ENCODE peak calls at places on chromosomes 16 and 17, in four cellular contexts. Y, K, W and J are unnamed samples. For H3K9me3 and H3K27me3, the result is how much of the 10 kb centered on the place peaks cover.

GRCh38 chr16:1330260-1330914 is 3.1 kb upstream of the BAIAP3 start:
- DNase-seq in Y (no peak), W (no peak), K (no peak), J (peak)

GRCh38 chr16:17543073-17543472 is 72.3 kb upstream of the XYLT1 start:
- DNase-seq in Y (no peak), W (no peak), K (no peak), J (no peak)

GRCh38 chr17:5788266-5788900 is 204.1 kb upstream of the NLRP1 start:
- DNase-seq in Y (no peak), W (peak), K (no peak), J (no peak)

GRCh38 chr16:635573-636205 is 416 bp downstream of the METTL26 start:
- DNase-seq in K (no peak), Y (no peak), W (no peak), J (no peak)

GRCh38 chr16:1301562-1301961 is 7.9 kb upstream of the UBE2I start:
- DNase-seq in Y (no peak), W (no peak), K (no peak), J (no peak)

GRCh38 chr17:56715613-56716357 is 117.9 kb downstream of the C17orf67 start:
- DNase-seq in W (peak), Y (peak), K (peak), J (peak)

GRCh38 chr16:28563218-28563617 is 9.5 kb downstream of the SGF29 start:
- DNase-seq in W (no peak), Y (no peak), K (no peak), J (no peak)

GRCh38 chr16:56625943-56626654 is 518 bp downstream of the MT1E start:
- DNase-seq in W (peak), Y (peak), K (no peak), J (no peak)

GRCh38 chr16:63850979-63851378 is 1270.9 kb downstream of the CDH11 start:
- DNase-seq in K (no peak), Y (no peak), W (no peak), J (no peak)

GRCh38 chr16:72827907-72828306 is 220.0 kb downstream of the ZFHX3 start:
- DNase-seq in W (no peak), K (no peak), Y (no peak), J (no peak)

GRCh38 chr17:59803377-59803757 is 89.4 kb downstream of the TUBD1 start:
- DNase-seq in K (no peak), W (no peak), Y (no peak), J (no peak)

GRCh38 chr17:75048396-75048933 is 1.4 kb downstream of the KCTD2 start:
- DNase-seq in Y (no peak), W (peak), K (no peak), J (no peak)

GRCh38 chr17:74391771-74392170 is 24.5 kb downstream of the GPR142 start:
- DNase-seq in Y (no peak), K (no peak), W (no peak), J (no peak)

GRCh38 chr16:82769845-82770244 is 143.1 kb downstream of the CDH13 start:
- DNase-seq in K (no peak), W (no peak), Y (no peak), J (no peak)

GRCh38 chr17:28716740-28717577 is 709 bp downstream of the RAB34 start:
- DNase-seq in Y (peak), W (peak), K (no peak), J (no peak)

GRCh38 chr17:75688209-75688771 is 21.2 kb downstream of the SAP30BP start:
- DNase-seq in W (peak), Y (no peak), K (no peak), J (no peak)

GRCh38 chr16:14454391-14454790 is 175.7 kb downstream of the PARN start:
- DNase-seq in Y (no peak), W (peak), K (no peak), J (no peak)

GRCh38 chr16:13390093-13390985 is 488.9 kb downstream of the SHISA9 start:
- DNase-seq in K (no peak), W (no peak), Y (peak), J (no peak)

GRCh38 chr17:39650121-39650579 is 13.2 kb downstream of the STARD3 start:
- DNase-seq in W (peak), Y (no peak), K (no peak), J (no peak)

GRCh38 chr17:7178973-7179316 is 225 bp downstream of the ASGR1 start:
- DNase-seq in Y (no peak), W (no peak), K (no peak), J (no peak)

GRCh38 chr17:32746698-32747097 is 130.2 kb downstream of the MYO1D start:
- DNase-seq in Y (no peak), W (no peak), K (no peak), J (no peak)

GRCh38 chr16:15482068-15482747 is 47.8 kb downstream of the BMERB1 start:
- DNase-seq in K (no peak), W (peak), Y (peak), J (no peak)

GRCh38 chr16:55340445-55340844 is 16.4 kb downstream of the IRX6 start:
- DNase-seq in Y (no peak), W (no peak), K (no peak), J (no peak)

GRCh38 chr16:15502041-15502725 is 67.8 kb downstream of the BMERB1 start:
- DNase-seq in K (no peak), Y (no peak), W (peak), J (no peak)

GRCh38 chr16:63461248-63461841 is 1425.1 kb upstream of the CDH8 start:
- DNase-seq in W (peak), Y (peak), K (no peak), J (peak)

GRCh38 chr17:33954597-33954996 is 300.5 kb upstream of the CCL2 start:
- DNase-seq in K (no peak), Y (no peak), W (no peak), J (no peak)

GRCh38 chr17:39939031-39939430 is 11.5 kb downstream of the LRRC3C start:
- DNase-seq in K (no peak), W (no peak), Y (no peak), J (no peak)

GRCh38 chr17:45906927-45907622 is 12.7 kb downstream of the MAPT start:
- DNase-seq in Y (no peak), W (no peak), K (no peak), J (no peak)

GRCh38 chr16:90001761-90002503 is 17.3 kb downstream of the DBNDD1 start:
- DNase-seq in W (no peak), K (no peak), Y (no peak), J (no peak)

GRCh38 chr16:23423496-23424049 is 29.4 kb downstream of the COG7 start:
- DNase-seq in K (no peak), W (peak), Y (peak), J (no peak)

GRCh38 chr16:85929259-85929704 is 30.3 kb downstream of the IRF8 start:
- DNase-seq in K (no peak), W (no peak), Y (peak), J (no peak)

GRCh38 chr16:31187808-31188189 is 7.9 kb downstream of the FUS start:
- DNase-seq in K (no peak), W (no peak), Y (no peak), J (no peak)

GRCh38 chr17:77178050-77178449 is 37.3 kb downstream of the SEC14L1 start:
- DNase-seq in W (no peak), Y (no peak), K (no peak), J (no peak)

GRCh38 chr17:57519199-57519598 is 225.9 kb downstream of the CCDC182 start:
- DNase-seq in W (peak), K (no peak), Y (peak), J (no peak)

GRCh38 chr17:6453279-6454024 is 9.2 kb downstream of the PIMREG start:
- DNase-seq in K (no peak), W (no peak), Y (no peak), J (no peak)

GRCh38 chr17:74730491-74731346 is 6.3 kb upstream of the RAB37 start:
- DNase-seq in Y (no peak), K (peak), W (no peak), J (no peak)

GRCh38 chr17:77690271-77691161 is 268.0 kb upstream of the TNRC6C start:
- DNase-seq in W (no peak), K (peak), Y (no peak), J (peak)

GRCh38 chr16:11259288-11259621 is 3.3 kb upstream of the SOCS1 start:
- DNase-seq in Y (no peak), W (no peak), K (no peak), J (no peak)

GRCh38 chr17:39767147-39767546 is 29.4 kb downstream of the GRB7 start:
- DNase-seq in Y (no peak), W (no peak), K (no peak), J (no peak)

GRCh38 chr17:4609761-4610160 is 25.4 kb downstream of the SMTNL2 start:
- DNase-seq in Y (no peak), W (no peak), K (no peak), J (no peak)

GRCh38 chr17:27082775-27083154 is 211.1 kb upstream of the WSB1 start:
- DNase-seq in Y (no peak), K (no peak), W (no peak), J (no peak)
- H3K9me3 ChIP-seq in Y (under half), K (under half), W (under half), J (under half)

GRCh38 chr16:5015351-5015750 is 18.4 kb downstream of the NAGPA start:
- DNase-seq in W (no peak), K (no peak), Y (no peak), J (no peak)
- H3K27me3 ChIP-seq in W (under half), K (under half), Y (under half), J (half or more)

GRCh38 chr17:2067048-2067452 is 12.1 kb downstream of the HIC1 start:
- DNase-seq in W (no peak), K (no peak), Y (no peak), J (no peak)

GRCh38 chr17:2070241-2071023 is 15.5 kb downstream of the HIC1 start:
- DNase-seq in W (no peak), K (peak), Y (no peak), J (no peak)

GRCh38 chr17:2068101-2068518 is 13.2 kb downstream of the HIC1 start:
- DNase-seq in K (no peak), Y (no peak), W (peak), J (no peak)

GRCh38 chr17:2067559-2067958 is 12.7 kb downstream of the HIC1 start:
- DNase-seq in Y (no peak), K (no peak), W (peak), J (no peak)

GRCh38 chr17:2068589-2069051 is 13.7 kb downstream of the HIC1 start:
- DNase-seq in W (peak), K (peak), Y (no peak), J (no peak)
- H3K9me3 ChIP-seq in W (under half), K (under half), Y (under half), J (under half)

GRCh38 chr17:31497431-31497830 is 106.0 kb downstream of the RAB11FIP4 start:
- DNase-seq in K (no peak), Y (no peak), W (no peak), J (no peak)

GRCh38 chr17:31494259-31495048 is 103.0 kb downstream of the RAB11FIP4 start:
- DNase-seq in Y (peak), W (no peak), K (peak), J (no peak)

GRCh38 chr17:31496601-31497000 is 105.1 kb downstream of the RAB11FIP4 start:
- DNase-seq in K (no peak), W (no peak), Y (no peak), J (no peak)

GRCh38 chr17:31495049-31495885 is 103.8 kb downstream of the RAB11FIP4 start:
- DNase-seq in Y (peak), K (no peak), W (no peak), J (no peak)

DNA sequence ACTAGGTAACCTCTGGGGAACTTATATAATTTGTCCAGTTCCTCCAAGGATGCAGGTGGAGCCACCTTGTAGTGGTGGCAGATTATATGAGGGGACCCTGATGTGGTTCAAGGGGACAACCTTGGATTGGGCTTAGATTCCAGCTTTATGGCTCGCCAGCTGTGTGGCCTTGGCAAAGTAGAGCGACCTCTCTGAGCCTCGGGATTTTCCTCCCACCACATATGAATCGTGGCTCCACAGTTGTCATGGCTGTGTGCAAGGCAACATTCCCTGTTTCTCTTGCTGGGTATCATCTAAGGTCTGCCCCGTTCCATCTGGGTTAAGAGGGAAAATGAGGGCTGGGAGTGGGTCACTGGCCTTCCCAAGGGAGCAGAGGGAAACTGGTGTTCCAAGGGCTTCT is 104.6 kb downstream of the RAB11FIP4 start:
- DNase-seq in K (no peak), W (no peak), Y (no peak), J (no peak)
- H3K27me3 ChIP-seq in K (under half), W (under half), Y (under half), J (under half)

GRCh38 chr16:79247386-79247785 is 353.2 kb downstream of the MAF start:
- DNase-seq in K (no peak), Y (no peak), W (no peak), J (no peak)
- H3K9me3 ChIP-seq in K (under half), Y (under half), W (under half), J (under half)

GRCh38 chr17:79362996-79363305 is 247.9 kb downstream of the RBFOX3 start:
- DNase-seq in Y (no peak), K (peak), W (no peak), J (no peak)

GRCh38 chr17:79362086-79362995 is 248.5 kb downstream of the RBFOX3 start:
- DNase-seq in Y (no peak), W (no peak), K (peak), J (no peak)

GRCh38 chr17:79364695-79365094 is 246.2 kb downstream of the RBFOX3 start:
- DNase-seq in K (peak), W (no peak), Y (no peak), J (no peak)

GRCh38 chr17:79365361-79365760 is 245.5 kb downstream of the RBFOX3 start:
- DNase-seq in Y (no peak), K (peak), W (no peak), J (no peak)

DNA sequence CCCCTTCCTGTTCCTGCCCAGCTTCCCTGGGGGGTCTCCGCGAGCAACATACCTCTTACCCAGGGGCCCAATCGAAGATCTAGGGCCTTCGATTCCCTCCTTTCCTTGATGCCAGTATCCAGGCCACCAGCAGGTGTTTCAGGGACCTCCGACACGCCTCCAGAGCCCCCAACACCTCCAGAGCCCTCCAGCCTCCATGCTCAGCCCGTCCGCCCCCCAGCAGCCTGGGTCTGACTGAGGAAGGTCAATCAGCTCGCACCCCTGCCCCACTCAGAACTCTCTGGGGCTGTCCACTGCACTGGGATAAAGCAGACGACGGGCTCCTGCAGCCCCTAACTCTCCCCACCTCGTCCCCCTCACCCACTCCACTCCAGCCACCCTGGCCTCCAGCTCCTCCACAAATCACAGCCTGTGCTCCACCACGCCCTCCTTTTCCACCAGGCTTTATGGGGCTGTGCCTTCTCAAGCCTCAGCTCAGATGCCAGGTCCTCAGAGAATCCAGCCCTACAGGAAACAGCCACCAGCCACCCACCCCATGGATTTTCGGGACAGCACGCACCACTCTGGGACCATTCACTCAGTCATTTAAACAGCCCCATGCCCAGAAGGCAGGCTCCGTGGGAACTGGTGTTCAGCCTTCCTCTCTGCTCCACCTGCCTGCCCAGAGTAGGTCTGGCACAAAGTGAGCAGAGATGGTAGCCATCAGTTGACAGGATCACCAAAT is 247.1 kb downstream of the RBFOX3 start:
- DNase-seq in Y (no peak), K (peak), W (no peak), J (no peak)
- H3K27me3 ChIP-seq in Y (under half), K (under half), W (under half), J (half or more)

GRCh38 chr17:66355510-66355909 is 53.1 kb downstream of the PRKCA start:
- DNase-seq in Y (no peak), W (no peak), K (no peak), J (no peak)
- H3K9me3 ChIP-seq in Y (under half), W (under half), K (under half), J (under half)

GRCh38 chr17:61458000-61458399 is 5.8 kb downstream of the TBX4 start:
- DNase-seq in Y (no peak), K (no peak), W (no peak), J (no peak)
- H3K27me3 ChIP-seq in Y (half or more), K (half or more), W (half or more), J (under half)